ENCODE peak calls at places on chromosomes 7 and 10, in four cellular contexts. F is GM10248; G is stimulated activated naive CD4-positive, alpha-beta T cell treated with Interleukin-2 at 50 U/mL for 16 hours; A is NCI-H2029. Z is an unnamed sample.

GRCh38 chr7:133117432-133117831 is 35.5 kb upstream of the CHCHD3 start:
- DNase-seq in F (no peak), G (no peak), A (no peak), Z (no peak)

GRCh38 chr7:146096994-146097393 is 19.6 kb upstream of the CNTNAP2 start:
- DNase-seq in F (no peak), G (no peak), A (no peak), Z (peak; percentile 20)

GRCh38 chr10:58780481-58780880 is 267.8 kb downstream of the BICC1 start:
- DNase-seq in F (no peak), G (no peak), A (no peak), Z (no peak)

GRCh38 chr7:157875230-157876179 is 538.7 kb downstream of the DNAJB6 start:
- DNase-seq in F (no peak), G (peak; percentile 18), A (no peak), Z (no peak)

GRCh38 chr7:159197066-159197975 is 52.7 kb upstream of the VIPR2 start:
- DNase-seq in F (no peak), G (no peak), A (peak; percentile 19), Z (peak; percentile 94)

GRCh38 chr7:12643001-12643400 is 44.4 kb upstream of the ARL4A start:
- DNase-seq in F (no peak), G (no peak), A (no peak), Z (no peak)

GRCh38 chr7:77455334-77455733 is 39.2 kb upstream of the GSAP start:
- DNase-seq in F (no peak), G (no peak), A (no peak), Z (no peak)

GRCh38 chr10:36638461-36638860 is 486.9 kb upstream of the ANKRD30A start:
- DNase-seq in F (no peak), G (no peak), A (no peak), Z (no peak)

GRCh38 chr10:86017841-86018734 is 348.5 kb downstream of the GRID1 start:
- DNase-seq in F (no peak), G (no peak), A (peak; percentile 46), Z (peak; percentile 41)

Z was measured in MM.1S.